ENCODE peak calls at places on chromosome 15, in eight cellular contexts. One of them, this sample, is unnamed.

GRCh38 chr15:43958894-43959330 is 132.1 kb downstream of the WDR76 start:
- DNase-seq in HTR-8/SVneo: no peak
- DNase-seq in breast epithelium: no peak
- DNase-seq in AG20443: peak; percentile 65
- DNase-seq in stimulated activated CD4-positive, alpha-beta T cell treated with anti-CD3 and anti-CD28 coated beads, Interleukin-2, amount 100 ng/mL, for 48 hours: no peak
- DNase-seq in C1 segment of cervical spinal cord: peak; percentile 16
- DNase-seq in RKO: peak; percentile 52
- DNase-seq in amniotic stem cell: no peak
- DNase-seq in this sample: no peak

GRCh38 chr15:64892850-64893403 is 18.8 kb upstream of the ANKDD1A start:
- DNase-seq in breast epithelium: no peak
- DNase-seq in HTR-8/SVneo: no peak
- DNase-seq in amniotic stem cell: no peak
- DNase-seq in C1 segment of cervical spinal cord: no peak
- DNase-seq in stimulated activated CD4-positive, alpha-beta T cell treated with anti-CD3 and anti-CD28 coated beads, Interleukin-2, amount 100 ng/mL, for 48 hours: no peak
- DNase-seq in RKO: no peak
- DNase-seq in AG20443: no peak
- DNase-seq in this sample: no peak

GRCh38 chr15:66798426-66799061 is 96.5 kb downstream of the SMAD6 start:
- DNase-seq in stimulated activated CD4-positive, alpha-beta T cell treated with anti-CD3 and anti-CD28 coated beads, Interleukin-2, amount 100 ng/mL, for 48 hours: no peak
- DNase-seq in breast epithelium: no peak
- DNase-seq in RKO: no peak
- DNase-seq in C1 segment of cervical spinal cord: no peak
- DNase-seq in AG20443: peak; percentile 65
- DNase-seq in HTR-8/SVneo: peak; percentile 34
- DNase-seq in amniotic stem cell: peak; percentile 68
- DNase-seq in this sample: no peak

GRCh38 chr15:89171136-89172072 is 50.0 kb downstream of the RLBP1 start:
- DNase-seq in amniotic stem cell: no peak
- DNase-seq in RKO: peak; percentile 24
- DNase-seq in C1 segment of cervical spinal cord: no peak
- DNase-seq in AG20443: peak; percentile 64
- DNase-seq in breast epithelium: no peak
- DNase-seq in stimulated activated CD4-positive, alpha-beta T cell treated with anti-CD3 and anti-CD28 coated beads, Interleukin-2, amount 100 ng/mL, for 48 hours: peak; percentile 55
- DNase-seq in HTR-8/SVneo: peak; percentile 46
- DNase-seq in this sample: no peak

GRCh38 chr15:67187351-67187854 is 67.1 kb downstream of the AAGAB start:
- DNase-seq in C1 segment of cervical spinal cord: no peak
- DNase-seq in amniotic stem cell: no peak
- DNase-seq in RKO: no peak
- DNase-seq in stimulated activated CD4-positive, alpha-beta T cell treated with anti-CD3 and anti-CD28 coated beads, Interleukin-2, amount 100 ng/mL, for 48 hours: no peak
- DNase-seq in HTR-8/SVneo: no peak
- DNase-seq in breast epithelium: no peak
- DNase-seq in AG20443: no peak
- DNase-seq in this sample: no peak

GRCh38 chr15:74787251-74788041 is 5.6 kb downstream of the CSK start:
- DNase-seq in AG20443: peak; percentile 78
- DNase-seq in C1 segment of cervical spinal cord: peak; percentile 74
- DNase-seq in breast epithelium: no peak
- DNase-seq in RKO: peak; percentile 36
- DNase-seq in amniotic stem cell: no peak
- DNase-seq in HTR-8/SVneo: no peak
- DNase-seq in stimulated activated CD4-positive, alpha-beta T cell treated with anti-CD3 and anti-CD28 coated beads, Interleukin-2, amount 100 ng/mL, for 48 hours: peak; percentile 82
- DNase-seq in this sample: no peak

GRCh38 chr15:69666441-69666882 is 213.8 kb downstream of the RPLP1 start:
- DNase-seq in AG20443: no peak
- DNase-seq in breast epithelium: no peak
- DNase-seq in HTR-8/SVneo: no peak
- DNase-seq in RKO: no peak
- DNase-seq in C1 segment of cervical spinal cord: no peak
- DNase-seq in amniotic stem cell: no peak
- DNase-seq in stimulated activated CD4-positive, alpha-beta T cell treated with anti-CD3 and anti-CD28 coated beads, Interleukin-2, amount 100 ng/mL, for 48 hours: no peak
- DNase-seq in this sample: peak; percentile 51

GRCh38 chr15:81023483-81024264 is 23.0 kb downstream of the TLNRD1 start:
- DNase-seq in breast epithelium: no peak
- DNase-seq in C1 segment of cervical spinal cord: peak; percentile 88
- DNase-seq in HTR-8/SVneo: no peak
- DNase-seq in stimulated activated CD4-positive, alpha-beta T cell treated with anti-CD3 and anti-CD28 coated beads, Interleukin-2, amount 100 ng/mL, for 48 hours: no peak
- DNase-seq in AG20443: peak; percentile 89
- DNase-seq in RKO: peak; percentile 68
- DNase-seq in amniotic stem cell: peak; percentile 27
- DNase-seq in this sample: peak; percentile 34